ENCODE peak calls at places on chromosomes 4 and X, in four cellular contexts. One of them, this sample, is unnamed.

GRCh38 chr4:145781306-145781705 is 101.4 kb downstream of the C4orf51 start:
- DNase-seq in H1: no peak
- DNase-seq in HCT116: no peak
- DNase-seq in HepG2: no peak
- DNase-seq in this sample: no peak

GRCh38 chrX:16825306-16826035 is 39.2 kb downstream of the TXLNG start:
- DNase-seq in HCT116: no peak
- DNase-seq in H1: no peak
- DNase-seq in HepG2: peak; percentile 25
- DNase-seq in this sample: no peak

GRCh38 chrX:24777660-24778059 is 83.9 kb downstream of the POLA1 start:
- DNase-seq in HepG2: no peak
- DNase-seq in HCT116: no peak
- DNase-seq in H1: no peak
- DNase-seq in this sample: no peak

GRCh38 chr4:139666735-139667266 is 1.2 kb downstream of the MGST2 start:
- DNase-seq in H1: no peak
- DNase-seq in HepG2: peak; percentile 47
- DNase-seq in HCT116: no peak
- DNase-seq in this sample: peak; percentile 42

GRCh38 chrX:133981908-133982307 is 3.5 kb downstream of the GPC3 start:
- DNase-seq in HepG2: no peak
- DNase-seq in HCT116: no peak
- DNase-seq in H1: no peak
- DNase-seq in this sample: no peak

GRCh38 chrX:70262952-70263567 is 3.1 kb upstream of the P2RY4 start:
- DNase-seq in H1: peak; percentile 25
- DNase-seq in HepG2: peak; percentile 23
- DNase-seq in HCT116: no peak
- DNase-seq in this sample: peak; percentile 51

GRCh38 chr4:182808673-182809416 is 108.3 kb downstream of the DCTD start:
- DNase-seq in HepG2: no peak
- DNase-seq in H1: no peak
- DNase-seq in HCT116: no peak
- DNase-seq in this sample: no peak

GRCh38 chrX:9355739-9356138 is 109.1 kb upstream of the TBL1X start:
- DNase-seq in HCT116: no peak
- DNase-seq in H1: no peak
- DNase-seq in HepG2: no peak
- DNase-seq in this sample: peak; percentile 27

GRCh38 chrX:43474321-43474720 is 181.8 kb upstream of the MAOA start:
- DNase-seq in HepG2: no peak
- DNase-seq in HCT116: peak; percentile 24
- DNase-seq in H1: no peak
- DNase-seq in this sample: no peak

GRCh38 chrX:18278448-18278847 is 57.8 kb upstream of the BEND2 start:
- DNase-seq in H1: no peak
- DNase-seq in HepG2: no peak
- DNase-seq in HCT116: no peak
- DNase-seq in this sample: no peak

GRCh38 chr4:111066001-111066400 is 443.1 kb upstream of the PITX2 start:
- DNase-seq in H1: no peak
- DNase-seq in HepG2: no peak
- DNase-seq in HCT116: no peak
- DNase-seq in this sample: no peak

GRCh38 chr4:147683172-147683571 is 791 bp downstream of the PRMT9 start:
- DNase-seq in HCT116: no peak
- DNase-seq in H1: no peak
- DNase-seq in HepG2: peak; percentile 12
- DNase-seq in this sample: peak; percentile 20

GRCh38 chrX:104854188-104854587 is 288.2 kb downstream of the IL1RAPL2 start:
- DNase-seq in H1: no peak
- DNase-seq in HCT116: no peak
- DNase-seq in HepG2: no peak
- DNase-seq in this sample: no peak

GRCh38 chrX:101025126-101025525 is 26.8 kb downstream of the TRMT2B start:
- DNase-seq in HCT116: no peak
- DNase-seq in H1: no peak
- DNase-seq in HepG2: no peak
- DNase-seq in this sample: no peak

GRCh38 chr4:6403400-6403685 is 69.1 kb downstream of the PPP2R2C start:
- DNase-seq in HCT116: no peak
- DNase-seq in HepG2: no peak
- DNase-seq in H1: no peak
- DNase-seq in this sample: no peak

GRCh38 chr4:110165382-110166285 is 32.8 kb downstream of the ELOVL6 start:
- DNase-seq in HCT116: peak; percentile 31
- DNase-seq in H1: no peak
- DNase-seq in HepG2: no peak
- DNase-seq in this sample: no peak

GRCh38 chrX:48475295-48475694 is 704 bp upstream of the FTSJ1 start:
- DNase-seq in HepG2: peak; percentile 40
- DNase-seq in HCT116: no peak
- DNase-seq in H1: no peak
- DNase-seq in this sample: peak; percentile 32

GRCh38 chrX:119015407-119016242 is 41.2 kb downstream of the LONRF3 start:
- DNase-seq in HepG2: no peak
- DNase-seq in HCT116: peak; percentile 35
- DNase-seq in H1: no peak
- DNase-seq in this sample: no peak

GRCh38 chr4:168575473-168575872 is 78.6 kb downstream of the PALLD start:
- DNase-seq in H1: no peak
- DNase-seq in HCT116: no peak
- DNase-seq in HepG2: no peak
- DNase-seq in this sample: no peak

GRCh38 chr4:2085496-2085901 is 26.4 kb downstream of the NAT8L start:
- DNase-seq in H1: no peak
- DNase-seq in HCT116: no peak
- DNase-seq in HepG2: no peak
- DNase-seq in this sample: no peak

GRCh38 chrX:109934935-109935334 is 68.0 kb upstream of the TMEM164 start:
- DNase-seq in HCT116: no peak
- DNase-seq in H1: no peak
- DNase-seq in HepG2: no peak
- DNase-seq in this sample: no peak

GRCh38 chr4:3679851-3680311 is 86.3 kb upstream of the ADRA2C start:
- DNase-seq in HCT116: no peak
- DNase-seq in HepG2: no peak
- DNase-seq in H1: no peak
- DNase-seq in this sample: no peak

GRCh38 chrX:48102874-48103374 is 27.5 kb upstream of the SPACA5B start:
- DNase-seq in HepG2: no peak
- DNase-seq in HCT116: no peak
- DNase-seq in H1: no peak
- DNase-seq in this sample: no peak

DNA sequence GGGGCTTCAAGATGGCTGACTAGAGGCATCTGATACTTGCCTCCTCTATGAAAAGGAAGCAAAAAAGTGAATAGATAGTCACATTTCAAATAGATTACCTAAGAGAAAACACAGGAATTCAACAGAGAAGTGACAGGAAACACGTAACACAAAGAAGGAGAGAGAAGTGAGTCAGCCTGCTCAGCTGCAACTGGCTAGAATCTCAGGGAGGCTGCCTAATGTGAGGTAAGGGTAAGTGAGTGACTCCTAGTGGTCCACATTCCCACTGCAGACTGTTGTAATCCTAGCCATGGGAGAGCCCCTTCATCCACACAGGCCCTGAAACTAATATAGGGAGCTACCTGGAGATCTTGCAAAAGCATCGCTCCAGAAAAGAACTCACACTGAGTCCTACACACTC is 179.2 kb downstream of the SLC7A11 start:
- DNase-seq in HCT116: no peak
- DNase-seq in HepG2: no peak
- DNase-seq in H1: no peak
- DNase-seq in this sample: no peak
- TF ChIP-seq FOSL1 in HCT116: no peak
- TF ChIP-seq FOSL1 in HepG2: no peak
- TF ChIP-seq FOSL1 in H1: no peak
- TF ChIP-seq FOSL1 in this sample: no peak

GRCh38 chrX:22136711-22137110 is 104.6 kb downstream of the PHEX start:
- DNase-seq in HepG2: no peak
- DNase-seq in H1: no peak
- DNase-seq in HCT116: no peak
- DNase-seq in this sample: no peak
- TF ChIP-seq FOSL1 in HepG2: no peak
- TF ChIP-seq FOSL1 in H1: no peak
- TF ChIP-seq FOSL1 in HCT116: no peak
- TF ChIP-seq FOSL1 in this sample: no peak

DNA sequence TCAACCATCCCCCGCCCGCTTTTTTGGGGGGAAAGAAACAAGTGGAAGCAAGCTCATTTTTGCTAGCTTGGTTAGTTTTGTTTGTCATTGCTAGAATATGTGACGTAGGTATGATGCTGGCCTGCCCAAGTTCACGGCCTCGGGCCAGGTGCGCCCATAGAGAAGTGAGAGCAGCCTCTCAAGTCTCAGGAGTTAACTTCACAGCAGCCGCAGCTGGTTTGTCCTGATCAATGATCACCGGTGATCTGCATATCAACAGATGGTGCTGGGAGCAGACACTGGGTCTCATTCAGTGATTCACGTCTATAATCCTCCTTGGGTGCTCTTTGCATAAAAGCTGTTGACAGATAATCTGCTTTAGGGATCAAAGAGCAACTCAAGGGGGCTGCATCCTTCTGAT is 50.1 kb downstream of the ENPP6 start:
- DNase-seq in H1: no peak
- DNase-seq in HepG2: no peak
- DNase-seq in HCT116: no peak
- DNase-seq in this sample: no peak
- TF ChIP-seq FOSL1 in H1: no peak
- TF ChIP-seq FOSL1 in HepG2: no peak
- TF ChIP-seq FOSL1 in HCT116: no peak
- TF ChIP-seq FOSL1 in this sample: no peak

GRCh38 chr4:8836664-8837171 is 34.9 kb downstream of the HMX1 start:
- DNase-seq in HCT116: no peak
- DNase-seq in HepG2: no peak
- DNase-seq in H1: no peak
- DNase-seq in this sample: no peak
- TF ChIP-seq FOSL1 in HCT116: no peak
- TF ChIP-seq FOSL1 in HepG2: no peak
- TF ChIP-seq FOSL1 in H1: no peak
- TF ChIP-seq FOSL1 in this sample: no peak

GRCh38 chr4:65391382-65391781 is 278.9 kb downstream of the EPHA5 start:
- DNase-seq in HCT116: no peak
- DNase-seq in H1: no peak
- DNase-seq in HepG2: no peak
- DNase-seq in this sample: no peak
- TF ChIP-seq FOSL1 in HCT116: no peak
- TF ChIP-seq FOSL1 in H1: no peak
- TF ChIP-seq FOSL1 in HepG2: no peak
- TF ChIP-seq FOSL1 in this sample: no peak

GRCh38 chr4:84324850-84325249 is 174.2 kb downstream of the NKX6-1 start:
- DNase-seq in H1: no peak
- DNase-seq in HepG2: no peak
- DNase-seq in HCT116: no peak
- DNase-seq in this sample: no peak
- TF ChIP-seq FOSL1 in H1: no peak
- TF ChIP-seq FOSL1 in HepG2: no peak
- TF ChIP-seq FOSL1 in HCT116: no peak
- TF ChIP-seq FOSL1 in this sample: no peak

GRCh38 chr4:184306949-184307348 is 89.3 kb upstream of the ENPP6 start:
- DNase-seq in H1: no peak
- DNase-seq in HCT116: no peak
- DNase-seq in HepG2: no peak
- DNase-seq in this sample: no peak
- TF ChIP-seq FOSL1 in H1: no peak
- TF ChIP-seq FOSL1 in HCT116: no peak
- TF ChIP-seq FOSL1 in HepG2: no peak
- TF ChIP-seq FOSL1 in this sample: no peak

GRCh38 chr4:140971077-140971792 is 162.0 kb downstream of the RNF150 start:
- DNase-seq in HepG2: no peak
- DNase-seq in H1: no peak
- DNase-seq in HCT116: no peak
- DNase-seq in this sample: no peak
- TF ChIP-seq FOSL1 in HepG2: no peak
- TF ChIP-seq FOSL1 in H1: no peak
- TF ChIP-seq FOSL1 in HCT116: no peak
- TF ChIP-seq FOSL1 in this sample: no peak

GRCh38 chr4:142095886-142096605 is 459.7 kb downstream of the IL15 start:
- DNase-seq in HepG2: no peak
- DNase-seq in H1: no peak
- DNase-seq in HCT116: peak; percentile 90
- DNase-seq in this sample: no peak

GRCh38 chr4:142091691-142092182 is 455.4 kb downstream of the IL15 start:
- DNase-seq in HepG2: no peak
- DNase-seq in H1: no peak
- DNase-seq in HCT116: peak; percentile 48
- DNase-seq in this sample: no peak

GRCh38 chr4:142092941-142093340 is 456.6 kb downstream of the IL15 start:
- DNase-seq in H1: no peak
- DNase-seq in HepG2: no peak
- DNase-seq in HCT116: no peak
- DNase-seq in this sample: no peak

GRCh38 chr4:142088906-142089305 is 452.5 kb downstream of the IL15 start:
- DNase-seq in H1: no peak
- DNase-seq in HCT116: no peak
- DNase-seq in HepG2: no peak
- DNase-seq in this sample: no peak

GRCh38 chr4:142091085-142091513 is 454.7 kb downstream of the IL15 start:
- DNase-seq in H1: no peak
- DNase-seq in HepG2: no peak
- DNase-seq in HCT116: no peak
- DNase-seq in this sample: no peak
- TF ChIP-seq FOSL1 in H1: no peak
- TF ChIP-seq FOSL1 in HepG2: no peak
- TF ChIP-seq FOSL1 in HCT116: no peak
- TF ChIP-seq FOSL1 in this sample: no peak

DNA sequence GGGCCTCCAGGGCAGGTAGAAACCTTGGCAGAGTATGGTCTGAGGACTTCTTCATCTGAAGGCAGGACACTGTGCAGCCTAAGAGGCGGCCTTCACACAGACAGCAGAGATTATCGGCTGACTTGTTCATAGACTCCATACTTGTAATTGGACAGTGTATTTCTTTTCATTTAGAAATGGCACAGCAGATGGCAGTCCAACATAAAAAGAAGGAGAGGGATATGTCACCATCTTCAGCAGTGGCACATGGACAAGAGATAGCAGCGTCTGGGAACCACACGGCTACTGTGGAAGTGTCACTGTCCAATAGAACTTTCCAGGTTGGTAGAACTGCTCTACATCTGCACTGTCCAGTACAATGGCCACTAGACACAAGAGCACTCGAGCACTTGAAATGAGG is 21.7 kb upstream of the GEMIN8 start:
- DNase-seq in HCT116: no peak
- DNase-seq in H1: no peak
- DNase-seq in HepG2: no peak
- DNase-seq in this sample: no peak
- TF ChIP-seq FOSL1 in HCT116: no peak
- TF ChIP-seq FOSL1 in H1: no peak
- TF ChIP-seq FOSL1 in HepG2: no peak
- TF ChIP-seq FOSL1 in this sample: no peak

This sample was measured in K562.